ENCODE peak calls at places on chromosomes 12 and 14, in four cellular contexts. L is K562, K is GM12878, Y is HepG2. F is an unnamed sample.

GRCh38 chr12:3133410-3133793 is 56.2 kb downstream of the TSPAN9 start:
- DNase-seq in L (no peak), Y (no peak), K (no peak), F (no peak)

GRCh38 chr12:24047345-24047744 is 97.9 kb upstream of the SOX5 start:
- DNase-seq in K (no peak), L (no peak), Y (no peak), F (no peak)

GRCh38 chr12:68119724-68120211 is 39.8 kb downstream of the IFNG start:
- DNase-seq in K (peak; percentile 73), L (no peak), Y (no peak), F (no peak)

GRCh38 chr14:63650336-63650952 is 8.8 kb upstream of the WDR89 start:
- DNase-seq in L (no peak), Y (no peak), K (peak; percentile 54), F (no peak)

GRCh38 chr14:53209370-53209769 is 56.2 kb upstream of the DDHD1 start:
- DNase-seq in Y (no peak), K (no peak), L (no peak), F (no peak)

GRCh38 chr12:114981036-114981435 is 297.1 kb upstream of the TBX3 start:
- DNase-seq in L (no peak), Y (no peak), K (no peak), F (no peak)

GRCh38 chr14:79225815-79226214 is 985.5 kb downstream of the DIO2 start:
- DNase-seq in K (no peak), L (no peak), Y (no peak), F (no peak)

GRCh38 chr14:61615743-61616523 is 79.4 kb upstream of the HIF1A start:
- DNase-seq in L (no peak), Y (no peak), K (no peak), F (no peak)

DNA sequence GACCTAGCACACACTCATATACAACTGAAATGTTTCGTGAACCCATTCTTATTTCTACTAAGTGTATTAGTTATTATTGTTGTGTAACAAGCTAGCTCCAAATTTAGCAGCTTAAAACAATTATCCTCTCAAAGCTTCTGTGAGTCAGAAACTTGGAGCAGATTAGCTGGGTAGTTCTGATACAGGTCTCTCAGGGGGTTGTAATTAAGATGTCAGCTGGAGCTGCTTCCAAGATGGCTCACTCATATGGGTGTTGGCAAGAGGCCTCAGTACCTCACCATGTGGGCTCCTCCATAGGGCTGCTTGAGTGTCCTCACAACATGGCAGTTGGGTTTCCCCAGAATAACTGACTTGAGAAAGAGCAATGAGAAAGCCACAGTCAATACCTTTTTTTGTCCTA is 9.8 kb downstream of the GPR135 start:
- DNase-seq in K (no peak), L (no peak), Y (no peak), F (no peak)
- TF ChIP-seq CREB1 in K (no peak), L (no peak), Y (no peak), F (no peak)

DNA sequence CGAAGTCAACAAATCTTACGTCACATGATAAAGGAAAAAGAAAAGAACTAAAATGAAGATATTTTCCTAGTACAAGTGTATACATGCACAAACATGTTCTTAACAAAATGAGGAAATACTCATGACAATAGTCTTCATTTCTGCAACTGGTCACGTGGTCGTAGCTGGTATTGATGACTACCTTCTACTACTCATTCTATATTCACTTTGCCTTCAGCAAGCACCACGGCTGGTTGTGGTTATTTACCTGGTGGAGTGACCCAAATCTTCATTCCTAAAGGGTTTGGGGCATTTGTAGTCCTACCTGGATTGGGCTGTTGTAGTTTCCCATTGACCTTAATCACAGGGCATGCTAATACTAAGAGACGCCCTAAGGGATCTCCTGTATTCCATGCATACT is 51.2 kb downstream of the FIGNL2 start:
- DNase-seq in Y (no peak), K (no peak), L (no peak), F (no peak)
- TF ChIP-seq NR2C2 in Y (no peak), K (no peak), L (no peak), F (no peak)

DNA sequence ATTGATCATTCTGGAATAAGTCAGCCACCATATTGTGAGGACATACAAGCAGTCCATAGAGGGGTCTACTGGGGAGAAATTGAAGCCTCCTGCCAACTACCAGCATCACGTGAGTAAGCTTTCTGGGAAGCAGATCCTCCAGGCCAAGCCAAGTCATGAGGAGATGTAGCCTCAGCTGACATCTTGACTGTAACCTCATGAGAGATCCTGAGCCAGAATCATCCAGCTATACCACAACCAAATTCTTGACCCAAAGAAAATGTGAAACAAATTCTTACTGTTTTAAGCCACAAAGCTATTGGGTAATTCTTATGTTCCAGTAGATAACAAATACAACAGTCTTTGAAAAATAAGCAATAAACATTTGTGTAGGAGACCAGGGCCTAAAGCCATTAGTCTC is 479.4 kb upstream of the DCN start:
- DNase-seq in K (no peak), Y (no peak), L (no peak), F (no peak)
- TF ChIP-seq CREB1 in K (no peak), Y (no peak), L (no peak), F (no peak)

GRCh38 chr14:40393143-40393542 is 960.9 kb upstream of the FBXO33 start:
- DNase-seq in L (no peak), K (no peak), Y (no peak), F (no peak)

GRCh38 chr14:40398981-40399380 is 966.7 kb upstream of the FBXO33 start:
- DNase-seq in L (no peak), K (no peak), Y (no peak), F (no peak)

DNA sequence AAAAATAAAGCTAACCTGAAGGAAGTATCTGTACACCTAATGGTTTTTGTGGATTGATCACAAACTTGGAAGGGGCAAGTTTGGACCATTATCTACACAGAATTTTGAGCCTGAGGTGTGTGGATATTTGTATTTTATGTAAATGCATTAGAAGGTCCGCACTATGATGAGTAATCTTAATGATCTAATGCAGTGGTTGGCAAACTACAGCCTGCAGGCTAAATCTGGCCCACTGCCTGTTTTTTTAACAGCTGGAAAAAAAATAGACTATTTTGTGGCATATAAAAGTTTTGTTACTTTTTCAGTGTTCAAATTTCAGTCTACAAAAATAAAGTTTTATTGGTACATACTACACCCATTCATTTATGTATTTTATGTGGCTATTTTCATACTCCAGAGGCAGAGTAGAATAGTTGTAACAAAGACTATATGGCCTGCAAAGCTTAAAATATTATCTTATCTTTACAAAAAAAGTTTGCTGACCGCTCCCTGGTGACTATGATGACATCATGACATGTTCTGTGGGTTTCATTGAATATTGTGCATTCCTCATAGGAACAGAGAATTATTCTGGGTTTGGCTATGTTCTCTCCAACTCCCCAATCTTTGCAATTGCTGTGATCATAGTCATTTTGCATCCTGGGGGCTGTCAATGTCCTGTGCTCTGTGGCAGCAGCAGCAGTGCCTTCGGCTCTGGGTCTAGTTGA is 962.6 kb upstream of the FBXO33 start:
- DNase-seq in K (no peak), Y (no peak), L (no peak), F (no peak)
- TF ChIP-seq NR2C2 in K (no peak), Y (no peak), L (no peak), F (no peak)

GRCh38 chr12:34595749-34596733 is 573.7 kb downstream of the ALG10 start:
- DNase-seq in Y (no peak), K (no peak), L (peak; percentile 1), F (no peak)
- TF ChIP-seq CREB1 in Y (no peak), K (no peak), L (no peak), F (no peak)

GRCh38 chr14:30194769-30195168 is 267.1 kb upstream of the PRKD1 start:
- DNase-seq in K (no peak), L (no peak), Y (no peak), F (no peak)

GRCh38 chr14:30191639-30192279 is 264.1 kb upstream of the PRKD1 start:
- DNase-seq in K (no peak), Y (no peak), L (no peak), F (no peak)

GRCh38 chr14:30193056-30193455 is 265.4 kb upstream of the PRKD1 start:
- DNase-seq in L (no peak), Y (no peak), K (no peak), F (no peak)

GRCh38 chr14:30195946-30196345 is 268.3 kb upstream of the PRKD1 start:
- DNase-seq in K (no peak), L (no peak), Y (no peak), F (no peak)

GRCh38 chr14:30193791-30194407 is 266.3 kb upstream of the PRKD1 start:
- DNase-seq in L (no peak), K (no peak), Y (no peak), F (no peak)
- TF ChIP-seq NR2C2 in L (no peak), K (no peak), Y (no peak), F (no peak)

GRCh38 chr12:105020241-105020962 is 34.3 kb downstream of the NOPCHAP1 start:
- DNase-seq in K (no peak), L (no peak), Y (no peak), F (no peak)
- TF ChIP-seq CREB1 in K (no peak), L (no peak), Y (no peak), F (no peak)

GRCh38 chr12:113163030-113163360 is 13.5 kb downstream of the CFAP73 start:
- DNase-seq in K (no peak), Y (no peak), L (no peak), F (no peak)
- TF ChIP-seq NR2C2 in K (no peak), Y (no peak), L (no peak), F (no peak)

GRCh38 chr14:100393906-100394732 is 71.0 kb downstream of the SLC25A47 start:
- DNase-seq in L (no peak), K (no peak), Y (no peak), F (no peak)

GRCh38 chr14:100391182-100391581 is 68.0 kb downstream of the SLC25A47 start:
- DNase-seq in Y (no peak), L (no peak), K (no peak), F (no peak)

GRCh38 chr14:100393362-100393761 is 70.2 kb downstream of the SLC25A47 start:
- DNase-seq in K (no peak), Y (no peak), L (no peak), F (no peak)

GRCh38 chr14:100391777-100392176 is 68.6 kb downstream of the SLC25A47 start:
- DNase-seq in Y (no peak), L (no peak), K (no peak), F (no peak)

GRCh38 chr14:100392266-100392850 is 69.2 kb downstream of the SLC25A47 start:
- DNase-seq in K (no peak), L (no peak), Y (no peak), F (no peak)
- TF ChIP-seq CREB1 in K (no peak), L (no peak), Y (no peak), F (no peak)

GRCh38 chr12:66423290-66423689 is 121.0 kb downstream of the HELB start:
- DNase-seq in L (no peak), K (no peak), Y (no peak), F (no peak)

GRCh38 chr12:66428261-66428660 is 126.0 kb downstream of the HELB start:
- DNase-seq in L (no peak), Y (no peak), K (no peak), F (no peak)

GRCh38 chr12:66426696-66427095 is 124.4 kb downstream of the HELB start:
- DNase-seq in L (no peak), Y (no peak), K (no peak), F (no peak)
- TF ChIP-seq NR2C2 in L (no peak), Y (no peak), K (no peak), F (no peak)

F was measured in WTC11.